ENCODE peak calls at places on chromosomes 1 and 21, in six cellular contexts. O, Z, E, P, G and I are unnamed samples. For H3K4me1, the result is how much of the 10 kb centered on the place peaks cover.

GRCh38 chr1:79633456-79633855 is 626.9 kb upstream of the ADGRL4 start:
- DNase-seq in O (no peak), Z (no peak), E (no peak), P (no peak), G (no peak), I (no peak)

GRCh38 chr21:46264046-46264689 is 21.2 kb downstream of the MCM3AP start:
- DNase-seq in O (no peak), Z (no peak), E (no peak), P (no peak), G (no peak), I (no peak)

GRCh38 chr1:172089768-172090510 is 248.6 kb downstream of the DNM3 start:
- DNase-seq in O (peak), Z (peak), E (peak), P (peak), G (peak), I (peak)

GRCh38 chr1:17606826-17607440 is 67.4 kb downstream of the ARHGEF10L start:
- DNase-seq in O (peak), Z (peak), E (peak), P (no peak), G (peak), I (peak)

GRCh38 chr1:204417231-204417997 is 5.8 kb upstream of the PPP1R15B start:
- DNase-seq in O (peak), Z (no peak), E (peak), P (no peak), G (peak), I (peak)

GRCh38 chr1:97145321-97145956 is 423.9 kb downstream of the PTBP2 start:
- DNase-seq in O (no peak), Z (no peak), E (no peak), P (no peak), G (no peak), I (no peak)

GRCh38 chr1:151326619-151327222 is 495 bp downstream of the PI4KB start:
- DNase-seq in O (peak), Z (no peak), E (no peak), P (no peak), G (peak), I (peak)

GRCh38 chr21:46211786-46212720 is 16.5 kb downstream of the LSS start:
- DNase-seq in O (peak), Z (no peak), E (no peak), P (no peak), G (no peak), I (no peak)

GRCh38 chr1:161946071-161946987 is 77.3 kb downstream of the OLFML2B start:
- DNase-seq in O (no peak), Z (no peak), E (no peak), P (no peak), G (no peak), I (no peak)

GRCh38 chr1:171141336-171142051 is 43.6 kb upstream of the FMO2 start:
- DNase-seq in O (peak), Z (no peak), E (no peak), P (no peak), G (no peak), I (peak)

GRCh38 chr1:196910208-196910607 is 22.4 kb downstream of the CFHR4 start:
- DNase-seq in O (no peak), Z (no peak), E (no peak), P (no peak), G (no peak), I (no peak)

GRCh38 chr1:113976609-113977278 is 2.5 kb upstream of the OLFML3 start:
- DNase-seq in O (no peak), Z (peak), E (peak), P (no peak), G (peak), I (no peak)

GRCh38 chr1:8603220-8603616 is 214.2 kb downstream of the RERE start:
- DNase-seq in O (no peak), Z (no peak), E (no peak), P (no peak), G (no peak), I (no peak)
- H3K4me1 ChIP-seq in O (under half), Z (under half), E (under half), P (under half), G (under half), I (under half)

DNA sequence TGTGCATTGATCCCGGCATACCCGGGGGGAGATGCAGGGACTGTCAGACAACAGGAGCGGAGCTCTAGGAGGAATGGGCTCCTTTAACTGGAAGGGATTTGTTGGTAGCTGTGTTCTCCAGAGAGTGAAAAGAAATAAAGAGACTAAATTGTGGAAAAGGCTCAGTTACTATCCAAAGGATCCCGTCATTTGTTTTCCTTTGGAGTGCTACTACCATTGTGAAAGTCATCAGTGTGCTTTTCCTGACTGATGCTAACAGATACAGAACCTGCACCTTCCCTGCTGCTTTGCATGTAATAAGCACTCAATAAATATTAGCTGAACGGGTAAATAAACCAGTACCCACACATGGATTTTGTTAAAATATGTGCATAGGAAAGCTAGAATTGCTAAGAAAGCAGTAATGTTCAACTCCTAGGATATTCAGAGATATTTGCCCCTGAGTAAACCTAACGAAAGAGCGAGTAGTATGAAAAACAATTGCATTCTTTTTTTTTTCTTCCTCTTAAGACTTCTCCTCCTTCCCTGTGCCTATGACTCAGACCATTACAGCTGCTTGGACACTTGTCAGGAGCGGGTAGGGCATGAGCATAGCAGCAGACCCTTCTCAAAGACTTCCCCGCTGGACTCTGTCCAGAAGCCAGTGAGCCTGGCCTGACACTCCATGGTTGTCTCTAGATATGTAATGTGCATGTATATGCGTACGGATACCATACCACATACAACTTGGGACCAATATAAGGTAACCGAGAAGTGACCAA is 41.6 kb downstream of the PTGFRN start:
- DNase-seq in O (peak), Z (no peak), E (no peak), P (no peak), G (no peak), I (peak)
- TF ChIP-seq POLR2AphosphoS5 in O (no peak), Z (no peak), E (no peak), P (no peak), G (no peak), I (no peak)

GRCh38 chr1:153552335-153552734 is 3.3 kb upstream of the S100A3 start:
- DNase-seq in O (no peak), Z (no peak), E (no peak), P (no peak), G (no peak), I (peak)
- H3K4me1 ChIP-seq in O (under half), Z (under half), E (under half), P (under half), G (under half), I (under half)

DNA sequence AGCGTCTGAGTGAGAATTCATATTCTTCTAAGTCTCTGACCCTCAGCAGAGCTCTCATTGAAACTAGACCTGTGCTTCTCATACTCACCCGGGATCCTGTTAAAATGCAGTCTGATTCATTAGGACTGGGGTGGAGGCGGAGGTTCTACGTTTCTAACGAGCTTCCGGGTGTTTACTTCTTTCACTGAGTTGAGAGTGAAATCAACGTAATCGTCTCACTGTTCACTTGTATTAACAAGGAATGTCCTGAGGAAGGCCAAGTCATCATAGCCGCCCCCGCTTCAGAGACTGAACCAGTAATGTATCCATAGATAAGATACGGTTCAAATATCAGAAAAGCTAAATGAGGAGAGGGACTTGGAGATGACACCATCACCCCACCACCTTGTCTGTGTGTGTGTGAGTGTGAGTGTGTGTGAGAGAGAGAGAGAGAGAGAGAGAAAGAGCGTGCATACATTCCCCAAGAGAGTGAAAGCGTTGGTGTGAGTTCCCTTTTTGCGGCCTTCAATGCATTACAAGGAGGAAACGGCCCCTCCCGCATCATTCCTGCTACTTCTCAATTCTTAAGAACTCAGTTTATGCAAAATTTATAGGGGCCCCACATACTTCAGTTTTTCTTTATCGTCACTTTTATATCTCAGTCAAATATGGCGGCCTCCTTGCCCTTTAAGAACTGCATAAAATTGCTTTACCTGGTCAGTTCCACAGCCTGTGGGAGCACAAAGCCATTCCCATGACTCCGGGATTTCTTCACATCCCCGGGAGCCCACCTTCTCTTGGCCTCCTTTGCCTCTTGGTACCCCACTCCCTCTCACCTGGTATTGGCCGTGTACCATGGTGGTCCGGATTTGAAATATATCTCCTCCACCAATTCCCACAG is 19.8 kb downstream of the KMO start:
- DNase-seq in O (peak), Z (no peak), E (no peak), P (peak), G (no peak), I (peak)
- TF ChIP-seq POLR2AphosphoS5 in O (no peak), Z (no peak), E (no peak), P (peak), G (no peak), I (no peak)

GRCh38 chr1:13761883-13762282 is 61.9 kb downstream of the PRDM2 start:
- DNase-seq in O (no peak), Z (no peak), E (no peak), P (no peak), G (no peak), I (no peak)
- H3K4me1 ChIP-seq in O (half or more), Z (under half), E (half or more), P (under half), G (under half), I (under half)